ENCODE peak calls at places on chromosomes 6 and 20, in six cellular contexts. W is IMR-90, A is A549, F is HepG2, M is H1, K is K562. B is an unnamed sample.

GRCh38 chr20:63009988-63010769 is 3.4 kb upstream of the BHLHE23 start:
- DNase-seq in W (peak), A (no peak), F (no peak), M (no peak), K (peak), B (no peak)

GRCh38 chr6:16302721-16303552 is 64.5 kb downstream of the GMPR start:
- DNase-seq in W (no peak), A (no peak), F (peak), M (no peak), K (no peak), B (no peak)

GRCh38 chr6:147154454-147154853 is 49.8 kb upstream of the STXBP5 start:
- DNase-seq in W (peak), A (no peak), F (peak), M (no peak), K (no peak), B (no peak)

GRCh38 chr6:149782337-149782736 is 32.8 kb downstream of the PCMT1 start:
- DNase-seq in W (no peak), A (no peak), F (no peak), M (no peak), K (no peak), B (no peak)

GRCh38 chr6:97669191-97669651 is 386.2 kb upstream of the MMS22L start:
- DNase-seq in W (peak), A (no peak), F (no peak), M (peak), K (no peak), B (no peak)

GRCh38 chr6:110543106-110543505 is 66.7 kb upstream of the SLC22A16 start:
- DNase-seq in W (no peak), A (no peak), F (no peak), M (no peak), K (no peak), B (no peak)

GRCh38 chr6:28657367-28657755 is 131.7 kb downstream of the GPX5 start:
- DNase-seq in W (no peak), A (no peak), F (no peak), M (no peak), K (no peak), B (no peak)

GRCh38 chr20:53126185-53126584 is 154.0 kb downstream of the TSHZ2 start:
- DNase-seq in W (no peak), A (no peak), F (no peak), M (no peak), K (no peak), B (no peak)

DNA sequence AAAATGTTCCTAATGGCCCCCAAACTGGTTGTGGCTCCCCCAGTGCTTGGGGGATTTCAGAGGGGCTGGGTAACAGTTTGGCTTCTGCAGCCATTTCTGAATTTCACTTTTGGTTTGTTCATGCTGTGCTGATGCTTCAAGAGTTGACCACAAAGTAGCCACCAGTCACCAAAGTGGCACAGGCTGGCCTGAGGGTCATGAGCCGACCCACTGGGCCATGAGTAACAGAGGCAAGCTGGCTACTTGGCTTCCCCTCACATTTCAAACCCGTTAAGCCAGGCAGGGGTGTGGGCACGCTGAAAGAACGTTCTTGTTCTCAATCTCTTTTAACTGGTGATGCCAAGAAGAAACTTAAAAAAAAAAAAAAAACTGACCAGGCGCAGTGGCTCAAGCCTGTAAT is 15.1 kb upstream of the NXT1 start:
- DNase-seq in W (no peak), A (no peak), F (no peak), M (no peak), K (no peak), B (no peak)
- TF ChIP-seq CEBPB in W (no peak), A (no peak), F (no peak), M (no peak), K (no peak), B (no peak)

DNA sequence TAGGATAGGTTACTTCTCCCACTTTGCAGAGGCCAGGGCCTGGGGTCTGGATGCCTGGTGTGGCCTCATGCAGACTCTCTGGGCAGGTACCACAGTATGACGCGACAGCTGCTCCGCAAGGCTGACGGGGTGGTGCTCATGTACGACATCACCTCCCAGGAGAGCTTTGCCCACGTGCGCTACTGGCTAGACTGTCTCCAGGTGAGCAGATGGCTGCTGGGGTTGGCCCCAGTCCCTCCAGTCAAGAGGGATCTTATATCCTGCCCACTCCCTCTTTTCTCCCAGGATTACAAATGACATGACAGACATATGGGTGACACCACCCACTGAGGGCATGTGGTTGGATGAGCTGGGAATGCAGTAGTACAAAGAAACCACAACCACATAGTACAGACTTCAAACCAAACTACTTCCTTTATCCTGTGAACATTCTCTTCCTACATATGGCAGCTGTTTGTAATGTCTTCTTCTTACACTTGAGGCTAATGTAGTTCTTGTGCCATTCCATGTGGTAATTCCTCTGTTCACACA is 29.9 kb downstream of the RAB44 start:
- DNase-seq in W (peak), A (no peak), F (no peak), M (no peak), K (no peak), B (no peak)
- TF ChIP-seq CEBPB in W (no peak), A (no peak), F (no peak), M (no peak), K (no peak), B (no peak)

DNA sequence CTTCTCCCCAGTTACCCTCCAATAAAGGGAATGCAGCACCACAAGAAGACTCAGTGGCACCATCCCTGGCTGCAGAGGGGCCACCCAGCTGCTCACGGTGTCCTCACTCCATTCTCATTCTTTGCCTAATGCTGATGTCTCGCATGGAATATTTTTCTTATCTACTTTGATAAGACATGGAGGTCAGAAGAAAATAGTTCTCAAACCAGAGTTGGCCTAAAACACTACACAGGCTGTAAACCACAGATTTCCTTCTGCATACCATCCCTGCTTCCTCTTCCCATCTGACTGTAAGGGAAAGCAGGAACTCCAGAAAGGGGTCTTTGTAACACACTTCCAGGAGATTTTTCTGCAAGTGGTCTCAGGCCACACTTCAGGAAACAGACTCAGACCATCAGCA is 43.1 kb upstream of the CD93 start:
- DNase-seq in W (no peak), A (no peak), F (no peak), M (no peak), K (no peak), B (no peak)
- TF ChIP-seq CEBPB in W (no peak), A (no peak), F (no peak), M (no peak), K (no peak), B (no peak)

GRCh38 chr6:127796713-127797112 is 104.1 kb downstream of the THEMIS start:
- DNase-seq in W (no peak), A (no peak), F (no peak), M (no peak), K (no peak), B (no peak)
- TF ChIP-seq CEBPB in W (no peak), A (no peak), F (no peak), M (no peak), K (no peak), B (no peak)

DNA sequence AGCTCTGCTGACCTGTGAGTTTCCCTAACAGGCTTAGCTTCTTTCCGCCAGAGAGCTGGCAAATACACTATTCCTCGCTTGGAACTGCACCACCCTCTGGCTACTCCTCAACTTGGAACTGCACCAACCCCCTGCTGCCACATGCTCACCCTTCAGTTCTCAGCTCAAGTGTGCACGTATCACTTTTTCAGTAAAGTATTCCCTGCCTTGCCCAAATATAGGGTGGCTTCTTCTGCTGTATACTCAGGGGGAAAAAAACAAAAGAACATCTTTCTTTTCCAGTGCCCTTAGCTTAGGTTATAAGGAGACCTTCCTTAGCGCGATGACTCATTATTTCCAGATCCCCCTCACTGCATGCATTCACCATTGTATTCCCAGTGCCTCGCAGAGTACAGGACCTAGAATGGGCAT is 21.2 kb downstream of the GNAS-AS1 start:
- DNase-seq in W (peak), A (no peak), F (no peak), M (no peak), K (no peak), B (no peak)
- TF ChIP-seq CEBPB in W (no peak), A (no peak), F (no peak), M (no peak), K (no peak), B (no peak)

DNA sequence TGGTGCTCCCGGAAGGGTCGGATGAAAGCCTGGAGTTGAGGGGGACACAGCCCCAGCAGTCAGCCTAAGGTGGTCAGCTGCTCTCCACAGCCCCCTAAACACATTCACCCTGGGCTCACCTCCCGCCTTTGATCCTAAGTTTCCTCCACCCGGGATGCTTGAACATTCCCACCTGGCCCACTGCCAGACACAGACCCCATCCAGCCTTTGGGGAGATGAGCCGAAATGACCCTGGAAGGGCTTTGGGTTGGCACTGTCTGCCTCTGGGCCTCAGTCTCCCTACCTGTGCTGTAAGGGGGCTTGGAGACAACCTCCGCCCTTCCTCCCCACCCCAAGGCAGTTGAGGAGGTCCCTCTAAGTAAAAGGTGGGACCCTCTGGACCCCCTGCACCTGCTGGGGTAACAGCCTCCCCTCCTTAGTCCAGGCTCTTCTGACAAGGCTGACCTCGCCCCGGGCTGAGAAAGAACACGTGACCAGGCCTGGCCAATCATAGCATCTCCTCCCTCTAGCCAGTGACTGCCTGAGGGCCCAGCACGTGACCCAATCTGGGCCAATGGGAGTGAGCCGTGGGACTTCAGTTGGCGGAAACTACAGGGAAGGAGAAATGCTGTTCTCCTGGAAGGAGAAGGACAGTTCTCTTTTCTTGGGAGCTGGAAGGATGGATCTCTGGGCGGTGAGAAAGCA is 16.9 kb upstream of the UBE2V1 start:
- DNase-seq in W (peak), A (peak), F (no peak), M (no peak), K (peak), B (no peak)
- TF ChIP-seq CEBPB in W (no peak), A (no peak), F (no peak), M (no peak), K (no peak), B (no peak)